ENCODE peak calls at places on chromosome 18, in nine cellular contexts. V, I, A, H, Q, G, Z, P and S are unnamed samples.

GRCh38 chr18:10787293-10787901 is 261.6 kb downstream of the NAPG start:
- DNase-seq in G (peak), P (peak), I (peak), Z (peak), A (peak), V (peak), H (peak), Q (peak), S (peak)

GRCh38 chr18:66749030-66749429 is 145.1 kb upstream of the CDH19 start:
- DNase-seq in I (no peak), H (peak), G (no peak), A (no peak), P (peak), V (no peak), Q (no peak), Z (no peak), S (no peak)

GRCh38 chr18:54772081-54772480 is 56.2 kb upstream of the RAB27B start:
- DNase-seq in Q (no peak), Z (no peak), H (no peak), V (no peak), P (no peak), I (peak), A (no peak), G (no peak), S (no peak)

GRCh38 chr18:32383040-32383819 is 87.5 kb downstream of the GAREM1 start:
- DNase-seq in H (peak), Z (no peak), V (peak), P (peak), I (peak), G (no peak), A (no peak), Q (peak), S (no peak)

GRCh38 chr18:56001576-56001975 is 413.6 kb upstream of the TCF4 start:
- DNase-seq in H (peak), I (no peak), A (no peak), V (no peak), G (no peak), Q (no peak), P (no peak), Z (no peak), S (no peak)

GRCh38 chr18:21831413-21831831 is 90.8 kb downstream of the MIB1 start:
- DNase-seq in G (no peak), H (peak), V (no peak), Z (peak), Q (peak), I (peak), A (peak), P (peak), S (no peak)

GRCh38 chr18:69233465-69234054 is 167.1 kb upstream of the DOK6 start:
- DNase-seq in A (no peak), P (no peak), H (no peak), G (no peak), V (no peak), Z (no peak), Q (peak), I (no peak), S (no peak)

GRCh38 chr18:9615280-9615797 is 980 bp upstream of the PPP4R1 start:
- DNase-seq in A (no peak), I (no peak), Q (no peak), G (no peak), H (no peak), V (no peak), P (no peak), Z (no peak), S (no peak)

GRCh38 chr18:67211646-67212045 is 304.9 kb downstream of the DSEL start:
- DNase-seq in A (no peak), P (no peak), Z (no peak), V (no peak), H (peak), Q (peak), G (no peak), I (no peak), S (no peak)

GRCh38 chr18:4369726-4370125 is 85.4 kb downstream of the DLGAP1 start:
- DNase-seq in H (no peak), V (no peak), G (no peak), Z (no peak), A (no peak), I (no peak), P (no peak), Q (no peak), S (no peak)

GRCh38 chr18:74436158-74436755 is 20.9 kb downstream of the DIPK1C start:
- DNase-seq in P (no peak), G (no peak), V (no peak), H (no peak), A (no peak), I (no peak), Q (no peak), Z (peak), S (no peak)

GRCh38 chr18:55910328-55910727 is 322.3 kb upstream of the TCF4 start:
- DNase-seq in H (no peak), P (no peak), G (no peak), I (no peak), V (no peak), Q (peak), A (no peak), Z (no peak), S (no peak)

GRCh38 chr18:23226930-23227728 is 91.8 kb downstream of the CABLES1 start:
- DNase-seq in I (peak), Q (peak), A (peak), Z (peak), G (no peak), P (peak), V (no peak), H (peak), S (no peak)

GRCh38 chr18:58497845-58498244 is 131.0 kb downstream of the ALPK2 start:
- DNase-seq in Q (peak), I (no peak), P (no peak), H (peak), Z (no peak), A (no peak), G (no peak), V (no peak), S (no peak)

GRCh38 chr18:27704721-27705361 is 472.1 kb downstream of the CDH2 start:
- DNase-seq in Q (no peak), P (no peak), I (no peak), Z (no peak), H (peak), V (no peak), G (no peak), A (no peak), S (no peak)

GRCh38 chr18:23719634-23720201 is 30.5 kb downstream of the LAMA3 start:
- DNase-seq in Q (peak), A (peak), P (peak), V (no peak), H (peak), I (peak), G (peak), Z (no peak), S (no peak)

GRCh38 chr18:10558967-10559298 is 33.1 kb downstream of the NAPG start:
- DNase-seq in V (no peak), G (no peak), A (no peak), I (no peak), Q (no peak), P (no peak), H (no peak), Z (no peak), S (no peak)

GRCh38 chr18:9069482-9070059 is 32.9 kb upstream of the NDUFV2 start:
- DNase-seq in I (no peak), G (no peak), H (no peak), Z (no peak), V (no peak), P (no peak), Q (no peak), A (peak), S (no peak)

GRCh38 chr18:14970027-14970426 is 222.1 kb downstream of the ANKRD30B start:
- DNase-seq in A (no peak), I (peak), Q (no peak), V (no peak), H (no peak), P (no peak), G (no peak), Z (no peak), S (no peak)

GRCh38 chr18:57970356-57971095 is 73.5 kb upstream of the NEDD4L start:
- DNase-seq in P (no peak), A (no peak), H (no peak), I (no peak), G (peak), Q (no peak), V (no peak), Z (no peak), S (no peak)

GRCh38 chr18:44107187-44107586 is 573.5 kb upstream of the SETBP1 start:
- DNase-seq in G (no peak), I (no peak), A (no peak), V (no peak), H (peak), Z (no peak), P (no peak), Q (no peak), S (no peak)

GRCh38 chr18:46718501-46719341 is 38.1 kb downstream of the ST8SIA5 start:
- DNase-seq in A (no peak), V (no peak), Z (no peak), Q (peak), H (peak), G (no peak), I (peak), P (no peak), S (no peak)

GRCh38 chr18:35920623-35921022 is 51.9 kb upstream of the RMP24 start:
- DNase-seq in P (no peak), Q (no peak), H (no peak), A (no peak), I (no peak), Z (no peak), G (no peak), V (no peak), S (no peak)
- H3K4me3 ChIP-seq in P (no peak), Q (no peak), H (no peak), A (no peak), I (no peak), Z (no peak), G (no peak), V (no peak), S (no peak)

DNA sequence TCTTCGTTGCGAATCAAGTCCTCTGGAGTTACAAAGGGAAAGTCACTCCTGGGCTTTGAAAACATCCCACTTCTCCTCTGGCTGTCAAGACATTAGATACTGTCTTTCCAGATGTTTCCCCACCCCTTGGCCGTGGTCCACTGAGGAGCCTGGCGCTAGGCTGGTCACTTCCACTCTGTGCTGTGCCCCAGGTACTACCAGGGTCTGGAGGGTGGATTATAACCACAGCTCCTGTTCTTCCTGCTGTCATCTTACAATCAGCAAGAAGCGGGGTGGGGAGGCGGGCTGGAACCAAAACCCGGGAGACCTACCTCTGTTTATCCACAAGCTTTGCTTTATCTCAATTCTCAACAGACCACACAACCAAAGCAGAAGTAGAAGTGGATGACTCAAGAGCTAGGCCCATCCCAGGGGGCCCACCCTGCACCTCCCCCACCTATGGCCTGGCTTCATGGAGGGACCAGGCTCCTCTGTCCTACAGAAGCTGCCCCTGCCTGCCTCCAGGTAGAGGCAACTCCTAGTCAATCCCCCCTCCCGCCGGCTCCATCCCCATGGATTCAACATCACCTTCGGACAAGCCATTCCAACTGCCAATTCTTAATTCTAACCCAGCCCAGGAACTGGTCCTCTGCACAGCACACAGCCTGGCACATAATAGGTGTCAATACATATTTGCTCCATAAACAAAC is 17.8 kb downstream of the SMAD7 start:
- DNase-seq in Z (peak), G (no peak), A (no peak), I (peak), P (peak), H (peak), Q (no peak), V (no peak), S (no peak)
- H3K4me3 ChIP-seq in Z (peak), G (no peak), A (no peak), I (peak), P (no peak), H (no peak), Q (no peak), V (no peak), S (peak)

GRCh38 chr18:11857177-11857887 is 6.1 kb downstream of the CHMP1B start:
- DNase-seq in A (peak), Z (peak), I (peak), P (peak), H (peak), G (peak), Q (peak), V (peak), S (no peak)
- H3K4me3 ChIP-seq in A (no peak), Z (no peak), I (peak), P (no peak), H (peak), G (no peak), Q (peak), V (no peak), S (no peak)

GRCh38 chr18:63981719-63982118 is 11.8 kb downstream of the SERPINB8 start:
- DNase-seq in A (no peak), I (no peak), G (no peak), Q (no peak), Z (no peak), V (no peak), H (no peak), P (no peak), S (no peak)

GRCh38 chr18:63979409-63979908 is 9.6 kb downstream of the SERPINB8 start:
- DNase-seq in H (peak), V (peak), A (no peak), P (peak), G (peak), I (peak), Q (peak), Z (no peak), S (no peak)

GRCh38 chr18:63980896-63981454 is 11.1 kb downstream of the SERPINB8 start:
- DNase-seq in Z (no peak), P (no peak), H (no peak), V (no peak), I (no peak), G (no peak), Q (no peak), A (no peak), S (no peak)

GRCh38 chr18:63982361-63982760 is 12.5 kb downstream of the SERPINB8 start:
- DNase-seq in I (no peak), Q (no peak), P (no peak), V (no peak), H (no peak), Z (no peak), G (no peak), A (no peak), S (no peak)

DNA sequence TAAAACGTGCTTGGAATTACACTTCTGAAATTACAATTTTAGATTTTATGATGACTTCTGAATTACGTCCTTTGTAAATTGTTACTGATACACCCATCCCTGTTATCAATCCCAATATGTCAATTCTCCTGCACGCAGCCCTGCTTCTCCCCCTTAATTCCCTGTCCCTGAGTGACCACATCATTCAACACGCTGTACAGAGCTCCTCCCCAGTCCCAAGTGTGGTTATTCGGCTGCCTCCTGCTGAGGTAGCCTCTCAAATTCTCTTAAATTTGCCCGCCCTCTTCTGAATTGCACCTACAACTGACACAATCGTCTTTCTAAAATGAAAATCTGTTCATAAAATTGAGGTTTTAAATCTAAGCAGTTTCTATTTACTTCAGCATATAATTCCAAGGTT is 10.1 kb downstream of the SERPINB8 start:
- DNase-seq in A (no peak), P (no peak), Q (no peak), Z (no peak), G (no peak), I (no peak), V (no peak), H (no peak), S (no peak)
- H3K4me3 ChIP-seq in A (peak), P (no peak), Q (peak), Z (peak), G (no peak), I (peak), V (no peak), H (no peak), S (peak)

DNA sequence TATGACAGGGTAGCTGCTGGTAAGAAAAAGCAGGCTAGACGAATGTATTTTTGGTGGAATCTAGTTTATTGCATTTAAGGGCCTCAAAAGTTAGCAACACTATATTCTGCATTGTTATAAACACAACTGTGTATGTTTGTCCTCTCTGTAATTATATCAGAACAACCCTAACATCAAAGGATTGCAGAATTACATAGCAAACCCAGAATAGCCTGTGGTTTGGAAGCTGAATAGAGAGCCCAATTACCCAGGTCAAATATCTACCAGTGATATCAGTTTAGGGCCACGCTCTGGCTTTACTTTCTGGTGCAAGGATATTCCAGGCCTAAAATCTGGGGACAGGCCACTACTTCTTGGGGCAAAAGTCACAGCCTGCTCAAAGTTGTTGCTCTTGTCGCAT is 25.1 kb upstream of the MRO start:
- DNase-seq in A (no peak), I (no peak), H (no peak), P (no peak), Q (no peak), V (no peak), Z (no peak), G (no peak), S (no peak)
- H3K4me3 ChIP-seq in A (no peak), I (no peak), H (no peak), P (no peak), Q (no peak), V (no peak), Z (no peak), G (no peak), S (no peak)

GRCh38 chr18:2985628-2986027 is 27.3 kb downstream of the LPIN2 start:
- DNase-seq in H (peak), P (no peak), A (no peak), V (no peak), Q (peak), I (peak), G (no peak), Z (no peak), S (no peak)
- H3K4me3 ChIP-seq in H (no peak), P (no peak), A (no peak), V (no peak), Q (no peak), I (no peak), G (no peak), Z (no peak), S (no peak)

GRCh38 chr18:79772865-79773696 is 24.7 kb upstream of the KCNG2 start:
- DNase-seq in H (no peak), G (no peak), P (no peak), Q (no peak), V (no peak), A (peak), Z (peak), I (no peak), S (peak)

GRCh38 chr18:79772108-79772864 is 25.5 kb upstream of the KCNG2 start:
- DNase-seq in Z (peak), A (peak), G (peak), Q (no peak), I (no peak), V (no peak), P (no peak), H (no peak), S (peak)

GRCh38 chr18:79775441-79776221 is 22.1 kb upstream of the KCNG2 start:
- DNase-seq in Z (peak), V (no peak), G (peak), I (no peak), A (peak), H (no peak), P (no peak), Q (no peak), S (peak)

GRCh38 chr18:79771446-79772107 is 26.2 kb upstream of the KCNG2 start:
- DNase-seq in P (no peak), Z (peak), I (no peak), G (peak), A (peak), Q (no peak), V (no peak), H (no peak), S (peak)

GRCh38 chr18:79774111-79774510 is 23.6 kb upstream of the KCNG2 start:
- DNase-seq in G (peak), H (no peak), I (no peak), V (no peak), A (peak), P (no peak), Z (peak), Q (no peak), S (peak)
- H3K4me3 ChIP-seq in G (no peak), H (no peak), I (no peak), V (no peak), A (no peak), P (no peak), Z (no peak), Q (no peak), S (no peak)